ENCODE peak calls at places on chromosomes 7 and 10, in seven cellular contexts. S is Caki2; Y is CD8-positive, alpha-beta T cell; Q is CD4-positive, alpha-beta memory T cell; E is H1; U is EH; K is stimulated activated CD8-positive, alpha-beta memory T cell treated with anti-CD3 and anti-CD28 coated beads, Interleukin-7, amount 100 ng/mL, for 24 hours. N is an unnamed sample.

GRCh38 chr10:45091968-45092367 is 91.2 kb downstream of the ZNF22 start:
- DNase-seq in Y (no peak), Q (no peak), S (no peak), U (no peak), E (no peak), K (no peak), N (no peak)

GRCh38 chr7:131219277-131220041 is 108.2 kb upstream of the MKLN1 start:
- DNase-seq in U (no peak), Y (no peak), S (no peak), E (no peak), Q (no peak), K (no peak), N (peak; percentile 45)

GRCh38 chr10:132631348-132631735 is 93.8 kb downstream of the INPP5A start:
- DNase-seq in S (no peak), U (peak; percentile 50), Y (no peak), K (no peak), Q (no peak), E (no peak), N (no peak)

GRCh38 chr7:26379711-26380110 is 88.0 kb downstream of the SNX10 start:
- DNase-seq in S (no peak), Q (no peak), U (no peak), K (no peak), E (no peak), Y (no peak), N (no peak)

GRCh38 chr10:131784363-131785120 is 116.3 kb upstream of the PPP2R2D start:
- DNase-seq in Q (no peak), E (no peak), K (no peak), S (no peak), U (no peak), Y (no peak), N (no peak)

GRCh38 chr7:14340415-14341079 is 351.1 kb upstream of the ETV1 start:
- DNase-seq in S (no peak), U (no peak), K (no peak), Q (no peak), Y (no peak), E (no peak), N (no peak)

GRCh38 chr7:2229467-2229866 is 3.3 kb downstream of the MAD1L1 start:
- DNase-seq in E (no peak), Q (no peak), Y (no peak), K (no peak), S (no peak), U (no peak), N (no peak)

GRCh38 chr7:21967500-21968099 is 21.9 kb upstream of the CDCA7L start:
- DNase-seq in S (no peak), Q (peak; percentile 24), U (peak; percentile 19), E (no peak), Y (peak; percentile 29), K (no peak), N (peak; percentile 46)

GRCh38 chr10:77837925-77838595 is 88.5 kb downstream of the DLG5 start:
- DNase-seq in E (no peak), S (no peak), K (no peak), U (no peak), Q (no peak), Y (no peak), N (no peak)

GRCh38 chr10:133075346-133076137 is 12.2 kb upstream of the ADGRA1 start:
- DNase-seq in Y (no peak), K (no peak), E (no peak), Q (no peak), U (no peak), S (no peak), N (no peak)

GRCh38 chr10:124736491-124737136 is 7.6 kb downstream of the FAM53B start:
- DNase-seq in E (no peak), U (peak; percentile 28), S (peak; percentile 85), K (no peak), Y (no peak), Q (no peak), N (no peak)

GRCh38 chr10:70699659-70700174 is 27.4 kb downstream of the ADAMTS14 start:
- DNase-seq in U (peak; percentile 22), Q (no peak), Y (no peak), E (no peak), S (peak; percentile 48), K (no peak), N (no peak)

GRCh38 chr10:133006202-133006601 is 63.8 kb upstream of the CFAP46 start:
- DNase-seq in S (no peak), Q (no peak), E (no peak), U (no peak), K (no peak), Y (no peak), N (no peak)

GRCh38 chr7:135994466-135995205 is 17.5 kb upstream of the MTPN start:
- DNase-seq in Q (no peak), Y (no peak), S (no peak), E (no peak), K (no peak), U (peak; percentile 20), N (no peak)

GRCh38 chr7:2180081-2180480 is 52.7 kb downstream of the MAD1L1 start:
- DNase-seq in Q (no peak), S (no peak), K (no peak), Y (no peak), U (no peak), E (no peak), N (no peak)

N was measured in naive B cell.